ENCODE peak calls at places on chromosomes 7 and 10, in four cellular contexts. P, V, M and N are unnamed samples.

GRCh38 chr10:96276426-96276825 is 5.1 kb upstream of the BLNK start:
- DNase-seq in P (no peak), V (no peak), M (no peak), N (no peak)

GRCh38 chr7:1899201-1899600 is 229.1 kb downstream of the ELFN1 start:
- DNase-seq in P (no peak), V (no peak), M (peak; percentile 96), N (no peak)

GRCh38 chr7:101728888-101729883 is 88.2 kb upstream of the CUX1 start:
- DNase-seq in P (no peak), V (peak; percentile 80), M (peak; percentile 99), N (no peak)

GRCh38 chr10:117656385-117657367 is 114.1 kb downstream of the EMX2 start:
- DNase-seq in P (no peak), V (no peak), M (no peak), N (no peak)

GRCh38 chr7:117154721-117155120 is 168.1 kb downstream of the WNT2 start:
- DNase-seq in P (no peak), V (no peak), M (no peak), N (no peak)

GRCh38 chr7:118844748-118845147 is 620.2 kb downstream of the ANKRD7 start:
- DNase-seq in P (no peak), V (peak; percentile 9), M (no peak), N (no peak)

GRCh38 chr7:76303829-76304505 is 1.5 kb downstream of the HSPB1 start:
- DNase-seq in P (no peak), V (peak; percentile 43), M (peak; percentile 50), N (peak; percentile 72)

GRCh38 chr10:126663328-126663727 is 7.2 kb downstream of the C10orf90 start:
- DNase-seq in P (no peak), V (no peak), M (peak; percentile 98), N (no peak)

GRCh38 chr10:31353574-31353973 is 34.6 kb downstream of the ZEB1 start:
- DNase-seq in P (no peak), V (peak; percentile 46), M (peak; percentile 88), N (no peak)

GRCh38 chr10:101091546-101092290 is 29.9 kb downstream of the KAZALD1 start:
- DNase-seq in P (no peak), V (no peak), M (no peak), N (no peak)

GRCh38 chr7:29196191-29196590 is 1.6 kb downstream of the CHN2 start:
- DNase-seq in P (no peak), V (no peak), M (no peak), N (no peak)

GRCh38 chr7:148699024-148699771 is 495 bp downstream of the CUL1 start:
- DNase-seq in P (peak; percentile 64), V (peak; percentile 65), M (peak; percentile 56), N (no peak)

GRCh38 chr10:22427890-22428571 is 82.7 kb downstream of the SPAG6 start:
- DNase-seq in P (no peak), V (no peak), M (peak; percentile 94), N (no peak)

GRCh38 chr10:132138596-132138995 is 48.2 kb upstream of the DPYSL4 start:
- DNase-seq in P (no peak), V (no peak), M (no peak), N (no peak)

GRCh38 chr7:74149556-74149955 is 24.6 kb upstream of the EIF4H start:
- DNase-seq in P (no peak), V (no peak), M (no peak), N (no peak)

GRCh38 chr10:121532465-121532864 is 65.8 kb downstream of the FGFR2 start:
- DNase-seq in P (no peak), V (peak; percentile 37), M (no peak), N (no peak)

GRCh38 chr10:120209124-120209523 is 247.9 kb upstream of the PLPP4 start:
- DNase-seq in P (no peak), V (no peak), M (no peak), N (no peak)

GRCh38 chr10:126050301-126050700 is 153.9 kb downstream of the FANK1 start:
- DNase-seq in P (no peak), V (no peak), M (no peak), N (no peak)

GRCh38 chr10:50508315-50509051 is 115.3 kb downstream of the SGMS1 start:
- DNase-seq in P (no peak), V (peak; percentile 35), M (no peak), N (no peak)

GRCh38 chr7:6257602-6258001 is 14.8 kb downstream of the CYTH3 start:
- DNase-seq in P (no peak), V (no peak), M (no peak), N (no peak)

GRCh38 chr7:6258440-6259182 is 13.8 kb downstream of the CYTH3 start:
- DNase-seq in P (no peak), V (no peak), M (peak; percentile 85), N (no peak)

GRCh38 chr7:6259257-6259656 is 13.2 kb downstream of the CYTH3 start:
- DNase-seq in P (no peak), V (no peak), M (no peak), N (no peak)

GRCh38 chr7:6254891-6255290 is 17.5 kb downstream of the CYTH3 start:
- DNase-seq in P (no peak), V (no peak), M (peak; percentile 29), N (no peak)

DNA sequence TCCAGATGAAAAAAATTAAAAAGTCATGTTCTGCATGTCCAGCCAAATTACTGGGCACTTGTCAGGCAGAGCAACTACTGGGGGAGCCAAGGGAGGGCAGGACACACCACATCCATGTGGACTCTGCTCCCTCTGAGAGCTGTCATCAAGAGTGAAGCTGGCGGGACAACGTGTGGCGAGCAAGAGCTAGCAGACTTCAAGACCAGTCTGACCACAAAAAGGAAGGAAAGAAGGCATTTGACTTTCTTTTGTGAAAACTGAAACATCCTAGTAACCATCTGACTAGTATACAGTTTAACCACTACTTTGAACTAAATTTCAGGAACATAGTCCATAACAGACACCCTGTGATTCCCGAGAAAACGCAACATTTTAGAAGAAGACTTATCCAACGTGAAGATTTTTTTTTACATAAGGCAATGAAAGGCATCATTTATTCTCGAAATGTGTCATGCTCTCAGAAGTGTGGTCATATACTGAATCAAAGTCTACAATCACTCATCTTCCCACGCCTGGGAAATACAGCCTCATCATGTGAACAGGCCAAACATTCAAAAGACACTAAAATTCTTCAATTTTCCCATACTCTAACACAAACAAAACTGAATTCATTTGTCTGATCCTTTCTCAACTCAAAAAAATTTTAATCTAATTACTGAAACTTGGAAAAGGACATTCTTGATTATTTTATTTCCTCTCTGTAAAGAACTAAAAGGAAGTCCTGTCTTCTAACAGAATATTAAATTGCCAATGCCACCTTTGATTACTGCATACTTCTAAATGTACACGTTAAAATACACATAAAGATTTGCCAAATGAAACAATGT is 15.5 kb downstream of the CYTH3 start:
- DNase-seq in P (peak; percentile 77), V (peak; percentile 36), M (peak; percentile 80), N (peak; percentile 90)
- H3K27ac ChIP-seq in P (peak overlapping the region; percentile 50), V (no peak overlapping the region), M (peak overlapping the region; percentile 79), N (peak overlapping the region; percentile 74)

GRCh38 chr10:124062390-124062789 is 31.0 kb downstream of the CHST15 start:
- DNase-seq in P (no peak), V (peak; percentile 70), M (no peak), N (no peak)

GRCh38 chr10:124065382-124066155 is 27.8 kb downstream of the CHST15 start:
- DNase-seq in P (no peak), V (no peak), M (no peak), N (no peak)

GRCh38 chr10:124064158-124064603 is 29.2 kb downstream of the CHST15 start:
- DNase-seq in P (no peak), V (peak; percentile 78), M (no peak), N (no peak)

GRCh38 chr10:124063736-124064135 is 29.7 kb downstream of the CHST15 start:
- DNase-seq in P (no peak), V (peak; percentile 32), M (peak; percentile 92), N (no peak)

DNA sequence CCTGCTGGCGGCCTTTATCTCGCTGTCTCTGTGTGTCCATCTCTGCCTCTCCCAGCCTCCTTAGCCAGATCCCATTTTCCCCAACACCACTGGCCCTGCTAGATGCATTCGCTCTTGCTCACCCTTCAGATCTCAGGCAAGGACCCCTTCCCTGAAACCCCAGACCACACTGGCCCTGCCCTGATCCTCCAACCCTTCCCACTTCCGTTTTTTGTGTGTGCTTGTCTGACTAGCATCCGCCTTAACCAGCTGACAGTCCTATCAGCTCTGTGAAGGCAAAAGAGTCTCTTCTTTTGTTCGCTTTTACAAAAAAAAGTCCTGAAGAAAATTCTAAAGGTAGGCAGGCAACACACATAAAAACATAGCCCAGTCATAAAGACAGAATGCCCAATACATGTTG is 28.7 kb downstream of the CHST15 start:
- DNase-seq in P (no peak), V (no peak), M (no peak), N (no peak)
- H3K27ac ChIP-seq in P (no peak overlapping the region), V (peak overlapping the region; percentile 36), M (no peak overlapping the region), N (no peak overlapping the region)

DNA sequence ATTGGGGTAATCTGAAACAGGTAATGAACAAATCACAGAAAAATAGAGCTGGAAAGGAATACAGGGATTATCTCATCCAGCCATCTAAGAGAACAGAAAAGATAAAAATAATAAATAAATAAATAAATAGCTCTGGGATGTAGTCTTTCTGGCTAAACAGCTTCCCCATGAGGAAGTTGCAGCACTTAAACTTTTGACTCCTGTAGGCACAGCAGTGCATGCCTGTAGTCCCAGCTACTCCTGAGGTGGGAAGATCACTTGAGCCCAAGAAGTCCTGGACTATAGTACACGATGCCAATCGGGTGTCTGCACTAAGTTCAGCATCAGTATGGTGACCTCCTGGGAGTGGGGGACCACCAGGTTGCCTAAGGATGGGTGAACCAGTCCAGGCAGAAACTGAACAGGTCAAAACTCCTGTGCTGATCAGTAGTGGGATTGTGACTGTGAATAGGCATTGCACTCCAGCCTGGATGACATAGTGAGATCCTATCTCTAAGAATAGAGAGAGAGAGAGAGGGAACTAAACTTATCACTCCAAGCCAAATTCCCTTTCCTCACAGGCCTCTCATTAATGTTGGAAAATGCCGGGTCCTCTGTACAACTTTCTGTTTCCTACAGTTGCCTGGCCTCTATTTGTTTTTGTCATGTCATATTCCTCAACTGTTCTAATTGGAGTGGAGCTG is 61.7 kb upstream of the CDK13 start:
- DNase-seq in P (no peak), V (no peak), M (no peak), N (no peak)
- H3K27ac ChIP-seq in P (no peak overlapping the region), V (no peak overlapping the region), M (no peak overlapping the region), N (no peak overlapping the region)

GRCh38 chr10:33301097-33301789 is 33.2 kb downstream of the NRP1 start:
- DNase-seq in P (no peak), V (no peak), M (no peak), N (no peak)

GRCh38 chr10:33295851-33296250 is 38.6 kb downstream of the NRP1 start:
- DNase-seq in P (no peak), V (no peak), M (peak; percentile 56), N (no peak)

GRCh38 chr10:33298893-33299292 is 35.6 kb downstream of the NRP1 start:
- DNase-seq in P (no peak), V (no peak), M (no peak), N (no peak)

GRCh38 chr10:33302188-33302829 is 32.2 kb downstream of the NRP1 start:
- DNase-seq in P (no peak), V (no peak), M (no peak), N (no peak)

DNA sequence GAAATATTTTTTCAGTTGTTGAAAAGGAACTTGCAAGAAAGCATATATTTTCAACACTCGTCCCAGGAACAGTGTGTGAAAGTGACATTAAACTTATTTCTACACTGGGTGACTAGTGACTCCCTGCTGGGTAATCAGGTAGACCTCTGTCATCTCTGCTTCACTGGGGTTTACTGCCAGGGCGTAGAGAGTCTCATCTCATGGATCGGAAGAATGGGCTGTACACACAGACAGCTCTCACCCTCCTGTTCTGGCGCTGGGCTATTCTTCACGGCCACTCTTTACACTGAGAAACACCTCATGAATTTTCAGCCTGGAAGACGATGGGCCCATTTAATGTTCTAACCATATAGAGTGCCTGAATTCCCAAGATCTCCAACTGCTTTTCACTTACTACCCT is 36.4 kb downstream of the NRP1 start:
- DNase-seq in P (no peak), V (no peak), M (no peak), N (no peak)
- H3K27ac ChIP-seq in P (peak overlapping the region; percentile 54), V (no peak overlapping the region), M (no peak overlapping the region), N (peak overlapping the region; percentile 58)

GRCh38 chr7:69591805-69592204 is 6.5 kb upstream of the AUTS2 start:
- DNase-seq in P (no peak), V (no peak), M (no peak), N (no peak)
- H3K27ac ChIP-seq in P (no peak overlapping the region), V (no peak overlapping the region), M (no peak overlapping the region), N (no peak overlapping the region)